ENCODE peak calls at places on chromosomes 6 and 20, in nine cellular contexts. M is WTC11, Y is Calu3, G is ascending aorta, F is fibroblast of the aortic adventitia, V is hepatocyte, P is foreskin fibroblast, J is lower lobe of right lung, Q is A549. N is an unnamed sample.
A peak's percentile ranks its signal among the peaks of the same experiment; 100 is the strongest.

GRCh38 chr6:33419580-33420492 is at the start of gene SYNGAP1:
- DNase-seq in G (peak; percentile 86), J (no peak), M (peak; percentile 71), Q (no peak), P (peak; percentile 80), V (peak; percentile 75), F (peak; percentile 63), Y (no peak), N (peak; percentile 72)

GRCh38 chr6:6654599-6655575 is 66.4 kb downstream of the LY86 start:
- DNase-seq in P (no peak), Y (no peak), F (peak; percentile 79), V (no peak), M (no peak), J (no peak), Q (no peak), G (no peak), N (no peak)

GRCh38 chr6:107730683-107731314 is 93.3 kb downstream of the SCML4 start:
- DNase-seq in F (no peak), J (no peak), Y (no peak), M (no peak), V (no peak), Q (no peak), P (no peak), G (no peak), N (no peak)

GRCh38 chr20:61930776-61931475 is 134.8 kb downstream of the TAF4 start:
- DNase-seq in G (no peak), Y (no peak), Q (no peak), P (no peak), M (no peak), V (no peak), F (no peak), J (peak; percentile 36), N (no peak)

GRCh38 chr20:62356143-62356947 is 10.8 kb downstream of the LAMA5 start:
- DNase-seq in V (no peak), Y (no peak), G (no peak), M (no peak), P (peak; percentile 36), F (peak; percentile 42), J (no peak), Q (peak; percentile 45), N (peak; percentile 66)

GRCh38 chr6:149935246-149935645 is 6.6 kb upstream of the ULBP2 start:
- DNase-seq in J (no peak), V (no peak), G (no peak), P (peak; percentile 47), M (no peak), Y (no peak), Q (no peak), F (no peak), N (no peak)

GRCh38 chr20:23082846-23083552 is 3.1 kb downstream of the CD93 start:
- DNase-seq in P (no peak), M (peak; percentile 40), J (peak; percentile 88), Y (no peak), V (no peak), Q (no peak), G (no peak), F (no peak), N (no peak)

GRCh38 chr20:45044084-45044573 is 56.8 kb downstream of the KCNS1 start:
- DNase-seq in F (peak; percentile 90), M (no peak), P (peak; percentile 87), V (peak; percentile 86), G (no peak), Q (peak; percentile 75), Y (peak; percentile 67), J (no peak), N (peak; percentile 18)

GRCh38 chr6:130602151-130602770 is 224.9 kb upstream of the SMLR1 start:
- DNase-seq in Y (no peak), V (peak; percentile 50), J (no peak), Q (peak; percentile 30), G (no peak), M (no peak), F (peak; percentile 96), P (peak; percentile 97), N (no peak)

GRCh38 chr20:32218156-32218900 is 10.6 kb downstream of the POFUT1 start:
- DNase-seq in G (no peak), P (no peak), J (no peak), Q (no peak), V (no peak), M (no peak), F (no peak), Y (no peak), N (no peak)

GRCh38 chr6:52736145-52736544 is 27.1 kb downstream of the GSTA2 start:
- DNase-seq in F (no peak), V (no peak), J (no peak), Q (no peak), G (no peak), M (no peak), Y (no peak), P (no peak), N (no peak)

GRCh38 chr6:161233986-161234620 is 39.8 kb downstream of the AGPAT4 start:
- DNase-seq in G (no peak), M (no peak), Q (peak; percentile 6), Y (no peak), F (peak; percentile 94), V (peak; percentile 76), J (no peak), P (peak; percentile 97), N (no peak)

GRCh38 chr6:1910621-1911407 is 301.1 kb downstream of the FOXC1 start:
- DNase-seq in V (no peak), P (peak; percentile 47), J (no peak), Y (no peak), G (no peak), M (no peak), F (no peak), Q (no peak), N (no peak)

GRCh38 chr6:57221191-57221935 is 744 bp downstream of the RAB23 start:
- DNase-seq in Y (peak; percentile 71), V (peak; percentile 80), G (peak; percentile 82), F (peak; percentile 61), P (peak; percentile 88), Q (peak; percentile 49), M (peak; percentile 88), J (peak; percentile 57), N (peak; percentile 77)

GRCh38 chr6:43941174-43941573 is 171.2 kb downstream of the VEGFA start:
- DNase-seq in J (no peak), P (no peak), V (no peak), Y (no peak), G (peak; percentile 54), M (no peak), F (no peak), Q (no peak), N (no peak)

GRCh38 chr20:12112665-12113064 is 195.0 kb downstream of the BTBD3 start:
- DNase-seq in J (no peak), Q (no peak), P (no peak), G (no peak), Y (no peak), V (no peak), M (no peak), F (no peak), N (no peak)

GRCh38 chr20:12112089-12112474 is 194.4 kb downstream of the BTBD3 start:
- DNase-seq in Q (no peak), J (no peak), V (no peak), P (no peak), F (no peak), M (no peak), Y (no peak), G (no peak), N (no peak)

GRCh38 chr20:12113468-12114371 is 196.0 kb downstream of the BTBD3 start:
- DNase-seq in M (no peak), G (no peak), J (no peak), Q (no peak), V (no peak), F (peak; percentile 84), Y (peak; percentile 49), P (peak; percentile 70), N (no peak)

GRCh38 chr20:12111431-12112088 is 193.9 kb downstream of the BTBD3 start:
- DNase-seq in F (no peak), P (no peak), G (no peak), J (no peak), M (no peak), Y (no peak), Q (no peak), V (no peak), N (no peak)

GRCh38 chr20:12113075-12113467 is 195.4 kb downstream of the BTBD3 start:
- DNase-seq in J (no peak), F (no peak), Q (no peak), V (no peak), M (no peak), P (peak; percentile 5), Y (no peak), G (no peak), N (no peak)
- TF ChIP-seq CTCF in J (no peak), F (no peak), Q (no peak), V (no peak), M (no peak), P (no peak), Y (no peak), G (no peak), N (no peak)

GRCh38 chr6:50381106-50381415 is 331.3 kb upstream of the DEFB112 start:
- DNase-seq in Y (peak; percentile 29), J (no peak), G (no peak), M (peak; percentile 59), V (no peak), P (peak; percentile 0), F (no peak), Q (no peak), N (peak; percentile 4)
- TF ChIP-seq CTCF in Y (peak; percentile 37), J (no peak), G (no peak), M (peak; percentile 78), V (no peak), P (no peak), F (no peak), Q (no peak), N (peak; percentile 40)

DNA sequence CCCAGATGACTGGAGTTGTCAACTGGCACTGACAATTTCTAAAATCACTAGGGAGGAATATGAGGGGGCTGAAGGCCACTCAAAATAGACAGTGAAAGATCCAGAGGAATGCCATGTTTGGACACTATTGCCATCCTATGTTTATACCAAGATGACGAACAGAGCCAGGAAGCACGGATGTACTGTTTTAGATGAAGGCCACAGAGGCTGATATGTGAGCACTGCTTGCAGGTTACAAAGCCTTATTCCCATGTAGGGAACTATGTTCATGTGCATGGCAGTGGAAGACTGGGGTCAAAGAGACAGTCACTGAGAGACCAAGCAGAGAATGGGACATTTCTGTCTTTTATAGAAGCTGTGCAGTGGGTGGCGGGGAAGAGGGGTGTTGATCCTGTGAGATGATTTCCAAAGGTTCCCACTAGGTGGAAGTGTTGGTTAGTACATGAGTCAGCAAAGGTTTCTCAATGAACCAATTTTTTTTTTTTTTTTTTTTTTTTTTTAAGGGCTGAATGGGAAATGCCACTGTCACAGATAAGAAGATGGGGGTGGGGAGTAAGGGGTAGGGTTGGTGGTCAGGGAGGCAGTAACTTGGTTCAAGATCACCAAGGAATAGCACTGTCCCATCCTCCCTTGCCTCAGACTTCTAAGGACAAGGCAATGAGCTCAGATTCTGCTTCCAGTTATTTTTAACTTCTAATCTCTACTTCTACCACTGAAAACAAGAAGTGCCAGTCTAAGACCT is 46.7 kb upstream of the MOCS1 start:
- DNase-seq in G (no peak), Y (peak; percentile 48), Q (peak; percentile 36), P (peak; percentile 60), J (no peak), F (peak; percentile 70), M (peak; percentile 24), V (peak; percentile 82), N (peak; percentile 34)
- TF ChIP-seq CTCF in G (peak; percentile 56), Y (no peak), Q (peak; percentile 46), P (peak; percentile 45), J (peak; percentile 45), F (peak; percentile 58), M (peak; percentile 39), V (peak; percentile 71), N (peak; percentile 56)

DNA sequence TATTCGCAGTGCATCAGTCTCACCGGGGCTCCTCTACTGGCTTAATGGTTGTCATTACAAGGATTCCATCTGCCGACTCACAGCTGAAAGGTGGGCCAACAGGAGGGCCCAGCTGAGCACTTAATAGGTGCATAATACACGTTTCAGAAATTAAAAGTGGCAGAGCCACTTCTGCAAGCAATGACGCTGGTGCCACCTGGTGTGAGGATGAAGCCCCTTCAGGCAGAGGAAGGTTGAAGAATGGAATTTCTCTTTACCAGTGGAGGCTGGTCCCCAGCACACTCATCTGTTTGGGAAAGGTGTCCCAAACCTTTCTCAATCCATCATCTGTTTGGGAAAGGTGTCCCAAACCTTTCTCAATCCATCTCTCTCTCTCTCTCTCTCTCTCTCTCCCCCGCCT is 8.2 kb upstream of the STMND1 start:
- DNase-seq in G (no peak), Y (peak; percentile 30), Q (no peak), F (no peak), V (no peak), P (peak; percentile 23), M (peak; percentile 33), J (no peak), N (peak; percentile 14)
- TF ChIP-seq CTCF in G (peak; percentile 10), Y (no peak), Q (peak; percentile 23), F (no peak), V (peak; percentile 30), P (peak; percentile 6), M (no peak), J (no peak), N (peak; percentile 35)

N was measured in nephron progenitor cell.